ENCODE peak calls at places on chromosomes 2 and 18, in seven cellular contexts. O is transverse colon, R is GM12878, W is stomach, P is H1, S is sigmoid colon, M is upper lobe of left lung. K is an unnamed sample.

GRCh38 chr2:236570081-236570979 is 705 bp downstream of the ACKR3 start:
- DNase-seq in P (no peak), O (no peak), R (no peak), S (peak; percentile 60), M (no peak), W (no peak), K (no peak)

GRCh38 chr2:88638743-88639142 is 11.5 kb upstream of the EIF2AK3 start:
- DNase-seq in R (no peak), P (no peak), S (no peak), W (no peak), M (no peak), O (no peak), K (no peak)

GRCh38 chr2:57330447-57330846 is 716.2 kb upstream of the VRK2 start:
- DNase-seq in P (no peak), S (no peak), W (no peak), M (no peak), R (no peak), O (no peak), K (no peak)

GRCh38 chr2:63029058-63029457 is 21.6 kb upstream of the OTX1 start:
- DNase-seq in W (no peak), P (no peak), O (no peak), M (no peak), R (no peak), S (no peak), K (no peak)

GRCh38 chr2:108236676-108237335 is 3.0 kb upstream of the SULT1C3 start:
- DNase-seq in R (no peak), S (no peak), W (no peak), M (no peak), P (no peak), O (no peak), K (no peak)

GRCh38 chr2:201928363-201928762 is 105.3 kb upstream of the FZD7 start:
- DNase-seq in W (no peak), S (no peak), O (no peak), P (no peak), M (no peak), R (no peak), K (no peak)

GRCh38 chr2:135023886-135024285 is 23.4 kb downstream of the MAP3K19 start:
- DNase-seq in S (no peak), P (no peak), R (no peak), M (no peak), W (no peak), O (no peak), K (peak; percentile 57)

GRCh38 chr2:95012881-95013550 is 12.5 kb upstream of the MAL start:
- DNase-seq in W (no peak), O (no peak), P (no peak), R (peak; percentile 57), M (no peak), S (no peak), K (no peak)

GRCh38 chr18:49017813-49018552 is 67.2 kb upstream of the SMAD7 start:
- DNase-seq in P (no peak), S (peak; percentile 43), O (peak; percentile 6), R (no peak), W (peak; percentile 22), M (no peak), K (no peak)

GRCh38 chr2:47437287-47437686 is 34.3 kb downstream of the MSH2 start:
- DNase-seq in P (no peak), M (no peak), W (no peak), R (no peak), O (no peak), S (no peak), K (no peak)

GRCh38 chr18:49613141-49613641 is 51.3 kb downstream of the LIPG start:
- DNase-seq in M (no peak), P (peak; percentile 70), R (no peak), W (no peak), O (no peak), S (no peak), K (peak; percentile 79)

GRCh38 chr2:23422089-23423061 is 37.4 kb downstream of the KLHL29 start:
- DNase-seq in R (no peak), O (no peak), S (no peak), W (no peak), P (no peak), M (no peak), K (no peak)

GRCh38 chr2:145413261-145413660 is 893.3 kb upstream of the ZEB2 start:
- DNase-seq in P (no peak), O (no peak), R (no peak), M (no peak), S (no peak), W (no peak), K (no peak)

GRCh38 chr2:164847966-164848365 is 6.3 kb upstream of the COBLL1 start:
- DNase-seq in S (no peak), O (no peak), M (no peak), P (no peak), R (no peak), W (no peak), K (no peak)

GRCh38 chr2:100397117-100397860 is 20.2 kb downstream of the CHST10 start:
- DNase-seq in O (no peak), W (no peak), S (no peak), M (no peak), R (no peak), P (no peak), K (no peak)
- TF ChIP-seq EP300 in O (no peak), W (no peak), S (no peak), M (no peak), R (no peak), P (no peak), K (no peak)

GRCh38 chr2:223723954-223724411 is 113.4 kb downstream of the AP1S3 start:
- DNase-seq in O (no peak), S (no peak), M (no peak), W (no peak), P (no peak), R (no peak), K (no peak)

GRCh38 chr2:223722226-223722625 is 115.2 kb downstream of the AP1S3 start:
- DNase-seq in S (no peak), M (no peak), W (no peak), O (no peak), P (no peak), R (no peak), K (no peak)

GRCh38 chr2:223725986-223726970 is 111.1 kb downstream of the AP1S3 start:
- DNase-seq in M (no peak), W (no peak), S (no peak), R (no peak), P (no peak), O (no peak), K (no peak)

GRCh38 chr2:223724831-223725230 is 112.6 kb downstream of the AP1S3 start:
- DNase-seq in P (no peak), S (no peak), W (no peak), M (no peak), R (no peak), O (no peak), K (no peak)

GRCh38 chr2:223725494-223725893 is 111.9 kb downstream of the AP1S3 start:
- DNase-seq in S (peak; percentile 81), R (no peak), O (peak; percentile 31), P (peak; percentile 80), M (peak; percentile 43), W (peak; percentile 69), K (no peak)
- TF ChIP-seq POLR2AphosphoS5 in S (no peak), R (no peak), O (no peak), P (peak; percentile 36), M (no peak), W (peak; percentile 78), K (peak; percentile 78)

GRCh38 chr2:181235683-181236459 is 221.3 kb upstream of the ITGA4 start:
- DNase-seq in R (peak; percentile 82), M (no peak), S (no peak), W (no peak), P (no peak), O (no peak), K (no peak)

GRCh38 chr2:181228661-181229060 is 228.5 kb upstream of the ITGA4 start:
- DNase-seq in P (no peak), O (no peak), S (no peak), M (no peak), R (no peak), W (no peak), K (no peak)

GRCh38 chr2:181231151-181231550 is 226.0 kb upstream of the ITGA4 start:
- DNase-seq in O (no peak), W (no peak), R (no peak), S (no peak), M (no peak), P (no peak), K (no peak)

GRCh38 chr2:181234429-181235410 is 222.5 kb upstream of the ITGA4 start:
- DNase-seq in O (no peak), S (no peak), M (no peak), R (no peak), W (no peak), P (no peak), K (no peak)

DNA sequence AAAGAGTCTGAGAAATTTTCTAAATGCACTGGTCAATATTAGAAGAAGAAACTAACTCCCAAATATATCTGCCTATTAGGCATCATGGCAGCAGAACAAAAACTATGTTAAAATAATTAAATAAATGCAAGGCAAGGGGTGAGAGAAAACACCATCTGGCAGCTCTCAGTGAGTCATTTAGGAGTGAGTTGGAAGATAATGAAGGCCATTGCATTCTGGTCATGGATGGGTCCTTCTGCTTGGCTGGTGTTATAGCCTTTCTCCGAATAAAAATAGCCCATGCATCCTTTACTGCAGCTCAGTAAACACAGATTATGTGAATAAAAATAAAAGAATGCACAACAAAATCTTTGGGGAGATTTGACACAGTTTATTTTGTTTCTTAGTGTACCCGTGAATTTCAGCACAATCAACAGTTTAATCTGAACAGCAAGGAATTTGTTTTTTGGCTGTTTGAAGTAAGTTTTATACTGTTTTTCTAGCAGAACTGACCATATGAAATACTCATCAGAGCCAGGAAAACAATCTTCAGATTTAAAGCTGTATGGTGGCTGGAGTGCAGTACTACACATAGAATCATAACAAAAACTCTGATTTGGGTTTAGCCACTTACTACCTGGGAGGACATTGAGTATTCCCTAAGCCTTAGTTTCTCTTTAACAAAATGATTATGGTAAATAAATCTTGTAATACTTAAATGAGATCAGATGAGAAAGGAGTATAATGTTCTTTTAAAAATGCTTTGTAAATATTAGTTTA is 225.1 kb upstream of the ITGA4 start:
- DNase-seq in S (no peak), W (no peak), O (no peak), M (no peak), R (no peak), P (no peak), K (no peak)
- TF ChIP-seq CTCF in S (no peak), W (no peak), O (no peak), M (no peak), R (no peak), P (no peak), K (no peak)

DNA sequence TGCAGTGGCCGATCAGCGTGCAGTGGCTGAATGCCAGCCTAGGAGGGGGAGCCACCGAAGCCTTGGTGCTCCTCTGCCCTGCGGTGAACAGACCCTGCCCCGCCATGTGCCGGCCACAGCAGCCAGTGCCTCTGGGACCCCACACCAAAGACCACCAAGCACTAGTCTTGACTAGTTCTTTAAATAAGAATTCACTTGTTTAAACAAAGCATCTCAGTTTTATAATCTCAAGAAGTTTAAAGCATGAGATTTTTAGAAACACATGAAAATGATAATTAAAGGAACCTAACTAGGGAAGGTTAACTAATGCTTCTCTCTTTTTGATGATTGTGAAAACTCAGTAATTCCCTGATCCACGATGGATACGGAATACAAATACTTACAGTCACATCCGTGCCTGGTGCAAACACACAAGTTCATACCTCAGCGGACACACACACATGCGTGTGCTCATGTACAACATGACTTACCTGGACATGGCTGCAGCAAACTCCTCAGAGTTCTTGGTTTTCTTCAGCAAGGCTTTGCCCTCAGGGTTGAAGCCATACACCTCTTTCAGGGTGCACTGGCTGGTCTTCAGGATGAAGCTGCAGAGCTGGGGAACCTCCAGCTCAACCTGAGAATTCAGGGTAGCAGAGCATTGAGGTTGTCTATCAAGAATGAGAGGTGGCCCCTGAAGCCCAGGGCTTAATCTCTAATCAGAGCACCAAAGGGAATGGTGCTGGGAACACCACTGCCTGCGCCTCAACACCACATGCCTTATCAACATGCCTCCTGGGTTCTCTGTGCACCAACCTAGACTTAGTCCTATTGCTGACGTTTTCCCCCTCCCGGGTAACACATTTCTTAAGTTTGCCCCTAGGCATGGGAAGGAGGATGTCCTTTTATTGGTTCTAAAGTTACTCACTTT is 3.1 kb downstream of the APOB start:
- DNase-seq in S (no peak), P (no peak), R (no peak), W (no peak), M (no peak), O (no peak), K (no peak)
- TF ChIP-seq EP300 in S (no peak), P (no peak), R (no peak), W (no peak), M (no peak), O (no peak), K (no peak)